ENCODE peak calls at places on chromosome 21, in seven cellular contexts. S is ecto neural progenitor cell; J is iPS DF 19.7; W is NCI-H748 treated with DMSO at 0.1 percent for 48 hours; X is body of pancreas; I is activated T-helper 1 cell treated with anti-CD3 and anti-CD28 coated beads, Interleukin-12 subunit alpha, Interleukin-12 subunit beta, Interleukin-2, Interleukin-4 antibody, amounts not matched to agents 30 ng/mL and 10 ng/mL and 1 ng/mL, durations not matched to agents 14 hours and 24 hours and 36 hours; B is T-helper 2 cell. L is an unnamed sample.

GRCh38 chr21:25836396-25836795 is 101.6 kb downstream of the GABPA start:
- DNase-seq in S (no peak), J (no peak), W (no peak), X (no peak), I (no peak), B (no peak), L (no peak)

GRCh38 chr21:33231526-33231925 is 1.8 kb downstream of the IFNAR2 start:
- DNase-seq in S (no peak), J (no peak), W (no peak), X (no peak), I (peak), B (no peak), L (peak)

GRCh38 chr21:17334478-17334877 is 178.4 kb upstream of the CXADR start:
- DNase-seq in S (no peak), J (no peak), W (no peak), X (no peak), I (no peak), B (no peak), L (no peak)

GRCh38 chr21:26843912-26844257 is 1.3 kb downstream of the ADAMTS1 start:
- DNase-seq in S (no peak), J (no peak), W (no peak), X (no peak), I (no peak), B (no peak), L (no peak)

GRCh38 chr21:44874497-44875331 is 1.2 kb upstream of the PTTG1IP start:
- DNase-seq in S (peak), J (no peak), W (no peak), X (peak), I (peak), B (no peak), L (peak)

GRCh38 chr21:33402011-33402979 is 918 bp upstream of the IFNGR2 start:
- DNase-seq in S (peak), J (peak), W (no peak), X (peak), I (no peak), B (no peak), L (no peak)

GRCh38 chr21:36235058-36235582 is 78.5 kb downstream of the DOP1B start:
- DNase-seq in S (no peak), J (no peak), W (no peak), X (no peak), I (no peak), B (no peak), L (no peak)

GRCh38 chr21:15839026-15839425 is 109.2 kb downstream of the USP25 start:
- DNase-seq in S (no peak), J (no peak), W (no peak), X (no peak), I (no peak), B (no peak), L (no peak)

GRCh38 chr21:42112857-42113256 is 41.7 kb downstream of the UMODL1 start:
- DNase-seq in S (no peak), J (no peak), W (no peak), X (no peak), I (no peak), B (no peak), L (no peak)

GRCh38 chr21:31198575-31198974 is 145.5 kb downstream of the TIAM1 start:
- DNase-seq in S (no peak), J (no peak), W (peak), X (no peak), I (no peak), B (no peak), L (no peak)

GRCh38 chr21:14942801-14943490 is 121.9 kb downstream of the NRIP1 start:
- DNase-seq in S (no peak), J (no peak), W (peak), X (no peak), I (no peak), B (no peak), L (no peak)

GRCh38 chr21:28727809-28728208 is 264.9 kb downstream of the LTN1 start:
- DNase-seq in S (no peak), J (no peak), W (no peak), X (no peak), I (no peak), B (no peak), L (no peak)

L was measured in activated effector memory CD4-positive, alpha-beta T cell treated with anti-CD3 and anti-CD28 coated beads, Interleukin-2, amount 50 U/mL, for 16 hours.